ENCODE peak calls at places on chromosomes 4 and X, in nine cellular contexts. I is kidney; V is NCI-H524 treated with DMSO at 0.1 percent for 48 hours; F is B cell; M is upper lobe of left lung; H is LoVo; W is heart left ventricle; A is stimulated activated CD4-positive, alpha-beta T cell treated with anti-CD3 and anti-CD28 coated beads, Interleukin-2, amount 100 ng/mL, for 24 hours; Y is stomach. P is an unnamed sample.

GRCh38 chr4:271492-272103 is 33.7 kb downstream of the ZNF732 start:
- DNase-seq in Y (no peak), W (no peak), M (no peak), F (no peak), H (no peak), I (no peak), V (no peak), A (no peak), P (no peak)

GRCh38 chr4:67725981-67726380 is 25.0 kb upstream of the UBA6 start:
- DNase-seq in V (no peak), F (no peak), W (no peak), I (no peak), A (no peak), H (no peak), M (no peak), Y (no peak), P (no peak)

GRCh38 chr4:33739886-33740285 is 2504.4 kb downstream of the ARAP2 start:
- DNase-seq in A (no peak), V (no peak), M (no peak), H (no peak), Y (no peak), F (no peak), W (no peak), I (no peak), P (no peak)

GRCh38 chr4:124325676-124326075 is 386.9 kb downstream of the ANKRD50 start:
- DNase-seq in A (no peak), H (no peak), M (no peak), W (no peak), Y (no peak), F (no peak), V (no peak), I (no peak), P (no peak)

GRCh38 chr4:86928400-86929255 is 6.2 kb upstream of the AFF1 start:
- DNase-seq in H (no peak), F (no peak), M (no peak), V (no peak), W (no peak), Y (no peak), A (no peak), I (no peak), P (no peak)

GRCh38 chr4:128350449-128351045 is 62.9 kb upstream of the PGRMC2 start:
- DNase-seq in I (no peak), H (no peak), A (no peak), Y (no peak), F (no peak), W (peak; percentile 24), V (no peak), M (peak; percentile 16), P (no peak)

GRCh38 chrX:69028006-69028760 is 137.1 kb downstream of the PJA1 start:
- DNase-seq in Y (no peak), V (no peak), M (no peak), I (no peak), A (no peak), H (no peak), W (no peak), F (no peak), P (no peak)

GRCh38 chr4:13821522-13821921 is 194.0 kb upstream of the BOD1L1 start:
- DNase-seq in F (no peak), A (no peak), I (no peak), Y (no peak), M (no peak), V (no peak), W (no peak), H (no peak), P (no peak)

GRCh38 chr4:97498875-97499274 is 644.4 kb downstream of the STPG2 start:
- DNase-seq in A (no peak), I (no peak), F (no peak), Y (no peak), W (no peak), M (no peak), V (no peak), H (peak; percentile 45), P (no peak)

GRCh38 chr4:1488357-1488756 is 82.1 kb upstream of the NKX1-1 start:
- DNase-seq in F (no peak), A (no peak), H (no peak), I (peak; percentile 47), M (peak; percentile 32), W (no peak), Y (no peak), V (no peak), P (no peak)

GRCh38 chrX:134746379-134746723 is 88.1 kb upstream of the PLAC1 start:
- DNase-seq in I (no peak), A (no peak), F (no peak), W (no peak), H (no peak), V (no peak), Y (no peak), M (no peak), P (no peak)

GRCh38 chr4:181618896-181619295 is 624.3 kb upstream of the TENM3 start:
- DNase-seq in W (no peak), F (no peak), I (no peak), H (no peak), A (no peak), M (no peak), Y (no peak), V (no peak), P (no peak)

GRCh38 chrX:47321386-47321785 is 49.0 kb upstream of the ZNF157 start:
- DNase-seq in Y (no peak), M (no peak), V (no peak), H (no peak), A (no peak), F (no peak), I (peak; percentile 76), W (peak; percentile 53), P (no peak)

GRCh38 chr4:111933703-111934102 is 211.6 kb upstream of the FAM241A start:
- DNase-seq in W (no peak), A (no peak), H (no peak), M (no peak), I (no peak), F (no peak), Y (no peak), V (no peak), P (no peak)

GRCh38 chr4:117447925-117448324 is 362.5 kb upstream of the TRAM1L1 start:
- DNase-seq in M (no peak), A (peak; percentile 41), V (no peak), I (no peak), W (no peak), F (no peak), Y (no peak), H (no peak), P (no peak)

GRCh38 chr4:168781341-168781740 is 228.7 kb downstream of the CBR4 start:
- DNase-seq in Y (no peak), A (no peak), W (peak; percentile 45), F (no peak), M (no peak), I (no peak), V (no peak), H (no peak), P (no peak)

GRCh38 chr4:98506462-98507132 is 151.8 kb downstream of the TSPAN5 start:
- DNase-seq in I (no peak), F (no peak), M (no peak), H (no peak), V (no peak), A (no peak), Y (no peak), W (no peak), P (no peak)

GRCh38 chr4:154822775-154823174 is 41.7 kb downstream of the RBM46 start:
- DNase-seq in W (no peak), V (no peak), H (no peak), M (no peak), Y (no peak), I (no peak), F (no peak), A (no peak), P (no peak)

GRCh38 chrX:17519349-17519748 is 144.3 kb downstream of the NHS start:
- DNase-seq in I (peak; percentile 82), M (no peak), H (no peak), A (no peak), Y (no peak), V (no peak), F (no peak), W (peak; percentile 62), P (no peak)

GRCh38 chr4:41505161-41505653 is 32.8 kb upstream of the LIMCH1 start:
- DNase-seq in F (no peak), Y (no peak), I (no peak), W (peak; percentile 55), V (peak; percentile 11), A (no peak), H (peak; percentile 59), M (no peak), P (no peak)

P was measured in activated T-helper 1 cell treated with anti-CD3 and anti-CD28 coated beads, Interleukin-12 subunit alpha, Interleukin-12 subunit beta, Interleukin-2, Interleukin-4 antibody, amounts not matched to agents 30 ng/mL and 10 ng/mL and 1 ng/mL, durations not matched to agents 14 hours and 24 hours and 36 hours.